ENCODE peak calls at places on chromosomes 4 and X, in eight cellular contexts. M is upper lobe of left lung; J is NT2/D1; K is CD8-positive, alpha-beta memory T cell; U is mesenchymal stem cell; I is body of pancreas; F is lung; W is OCI-LY7. S is an unnamed sample. For H3K4me1, the result is how much of the 10 kb centered on the place peaks cover.

GRCh38 chrX:124836786-124837185 is 482.9 kb upstream of the TEX13C start:
- DNase-seq in J (no peak), F (no peak), W (no peak), U (no peak), K (no peak), I (no peak), M (no peak), S (no peak)

GRCh38 chrX:46770817-46771163 is 11.9 kb upstream of the SLC9A7 start:
- DNase-seq in W (no peak), I (no peak), U (peak), J (no peak), K (no peak), F (no peak), M (no peak), S (no peak)

GRCh38 chrX:139204903-139205667 is 325.5 kb upstream of the F9 start:
- DNase-seq in M (peak), I (peak), F (no peak), J (peak), W (no peak), U (no peak), K (no peak), S (no peak)

GRCh38 chrX:27236681-27237080 is 226.5 kb downstream of the PPP4R3C start:
- DNase-seq in U (no peak), J (no peak), F (no peak), M (no peak), K (no peak), I (no peak), W (no peak), S (no peak)

GRCh38 chrX:2451456-2452316 is 49.1 kb downstream of the DHRSX start:
- DNase-seq in F (no peak), M (no peak), W (no peak), J (no peak), U (peak), I (no peak), K (no peak), S (no peak)

GRCh38 chr4:100525689-100526088 is 7.9 kb upstream of the EMCN start:
- DNase-seq in I (no peak), K (no peak), M (no peak), U (no peak), J (no peak), W (no peak), F (no peak), S (no peak)

GRCh38 chrX:50877310-50877709 is 33.2 kb upstream of the BMP15 start:
- DNase-seq in M (no peak), I (no peak), W (no peak), K (no peak), F (no peak), U (no peak), J (no peak), S (no peak)

GRCh38 chrX:13994104-13994503 is 35.6 kb downstream of the GEMIN8 start:
- DNase-seq in F (no peak), W (no peak), I (no peak), U (no peak), M (no peak), K (no peak), J (no peak), S (no peak)

GRCh38 chr4:140135529-140136021 is 18.4 kb downstream of the MAML3 start:
- DNase-seq in I (peak), K (no peak), U (peak), F (no peak), M (no peak), W (no peak), J (no peak), S (no peak)

GRCh38 chr4:114184901-114185300 is 205.5 kb upstream of the ARSJ start:
- DNase-seq in K (no peak), W (no peak), F (no peak), I (no peak), U (no peak), M (no peak), J (no peak), S (no peak)

GRCh38 chr4:4919926-4920325 is 60.5 kb downstream of the MSX1 start:
- DNase-seq in W (no peak), M (peak), I (peak), K (no peak), J (no peak), U (no peak), F (no peak), S (no peak)

GRCh38 chr4:86909540-86909939 is 17.3 kb upstream of the C4orf36 start:
- DNase-seq in K (no peak), U (no peak), W (no peak), J (no peak), M (no peak), F (no peak), I (no peak), S (no peak)

GRCh38 chrX:14598330-14598729 is 69.0 kb downstream of the GLRA2 start:
- DNase-seq in I (no peak), M (no peak), F (no peak), J (peak), K (no peak), W (no peak), U (no peak), S (no peak)

GRCh38 chr4:158729716-158730559 is 6.7 kb upstream of the PPID start:
- DNase-seq in J (peak), U (peak), W (peak), I (peak), M (no peak), K (peak), F (peak), S (no peak)

GRCh38 chr4:158484173-158484885 is 37.4 kb upstream of the RXFP1 start:
- DNase-seq in J (no peak), M (no peak), I (no peak), U (no peak), W (no peak), K (no peak), F (no peak), S (no peak)

GRCh38 chr4:145097331-145097820 is 620 bp downstream of the ANAPC10 start:
- DNase-seq in F (no peak), J (no peak), W (peak), M (no peak), K (no peak), U (no peak), I (no peak), S (no peak)

GRCh38 chr4:145097821-145098674 is at the start of the genes ABCE1 and ANAPC10:
- DNase-seq in W (peak), M (peak), J (peak), K (peak), I (peak), U (peak), F (peak), S (peak)

GRCh38 chr4:145098675-145099037 is 545 bp downstream of the ABCE1 start:
- DNase-seq in U (peak), W (no peak), K (no peak), M (no peak), F (peak), J (no peak), I (peak), S (no peak)

GRCh38 chr4:145101091-145101490 is 3.0 kb downstream of the ABCE1 start:
- DNase-seq in K (no peak), W (no peak), U (no peak), I (no peak), M (no peak), J (no peak), F (no peak), S (no peak)

GRCh38 chr4:145099653-145100052 is 1.5 kb downstream of the ABCE1 start:
- DNase-seq in I (no peak), U (no peak), W (peak), F (no peak), J (no peak), K (no peak), M (no peak), S (no peak)
- H3K4me1 ChIP-seq in I (under half), U (under half), W (half or more), F (under half), J (under half), K (half or more), M (half or more), S (under half)

GRCh38 chr4:176780995-176781738 is 11.6 kb downstream of the VEGFC start:
- DNase-seq in M (no peak), F (no peak), U (no peak), J (no peak), W (no peak), I (no peak), K (no peak), S (no peak)
- H3K4me3 ChIP-seq in M (no peak), F (no peak), U (peak), J (no peak), W (no peak), I (no peak), K (no peak), S (no peak)

GRCh38 chr4:150234246-150234645 is 156.0 kb downstream of the DCLK2 start:
- DNase-seq in M (no peak), K (no peak), F (no peak), I (no peak), U (peak), W (no peak), J (no peak), S (no peak)

GRCh38 chr4:150237110-150237852 is 159.0 kb downstream of the DCLK2 start:
- DNase-seq in U (peak), I (no peak), M (no peak), W (no peak), F (no peak), K (no peak), J (no peak), S (no peak)

GRCh38 chr4:150236626-150237025 is 158.4 kb downstream of the DCLK2 start:
- DNase-seq in U (peak), W (no peak), F (no peak), I (no peak), J (no peak), K (no peak), M (no peak), S (no peak)

GRCh38 chr4:150235795-150236385 is 157.6 kb downstream of the DCLK2 start:
- DNase-seq in J (no peak), I (no peak), U (peak), F (no peak), K (no peak), W (no peak), M (no peak), S (no peak)

DNA sequence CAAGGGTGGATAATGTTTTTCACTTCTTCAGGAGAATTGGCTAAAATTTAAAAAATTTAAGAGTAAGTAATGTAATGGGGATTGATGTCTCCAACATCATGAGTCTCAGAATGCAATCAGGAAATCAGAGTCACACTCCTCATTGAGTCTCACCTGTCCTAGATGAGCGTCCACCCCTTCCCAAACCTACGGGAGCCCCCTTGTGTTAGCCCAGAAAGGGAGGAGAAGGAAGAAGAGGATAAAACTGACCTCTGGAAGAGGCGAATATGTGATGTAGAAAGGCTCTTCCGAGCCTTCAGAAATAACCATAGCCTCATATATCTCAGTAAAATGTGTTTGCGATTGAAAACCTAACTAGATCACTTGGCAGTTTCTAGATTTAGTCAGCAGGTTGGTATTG is 157.1 kb downstream of the DCLK2 start:
- DNase-seq in M (no peak), U (no peak), K (no peak), J (no peak), F (no peak), I (no peak), W (no peak), S (no peak)
- H3K4me1 ChIP-seq in M (under half), U (under half), K (under half), J (under half), F (under half), I (under half), W (under half), S (under half)

DNA sequence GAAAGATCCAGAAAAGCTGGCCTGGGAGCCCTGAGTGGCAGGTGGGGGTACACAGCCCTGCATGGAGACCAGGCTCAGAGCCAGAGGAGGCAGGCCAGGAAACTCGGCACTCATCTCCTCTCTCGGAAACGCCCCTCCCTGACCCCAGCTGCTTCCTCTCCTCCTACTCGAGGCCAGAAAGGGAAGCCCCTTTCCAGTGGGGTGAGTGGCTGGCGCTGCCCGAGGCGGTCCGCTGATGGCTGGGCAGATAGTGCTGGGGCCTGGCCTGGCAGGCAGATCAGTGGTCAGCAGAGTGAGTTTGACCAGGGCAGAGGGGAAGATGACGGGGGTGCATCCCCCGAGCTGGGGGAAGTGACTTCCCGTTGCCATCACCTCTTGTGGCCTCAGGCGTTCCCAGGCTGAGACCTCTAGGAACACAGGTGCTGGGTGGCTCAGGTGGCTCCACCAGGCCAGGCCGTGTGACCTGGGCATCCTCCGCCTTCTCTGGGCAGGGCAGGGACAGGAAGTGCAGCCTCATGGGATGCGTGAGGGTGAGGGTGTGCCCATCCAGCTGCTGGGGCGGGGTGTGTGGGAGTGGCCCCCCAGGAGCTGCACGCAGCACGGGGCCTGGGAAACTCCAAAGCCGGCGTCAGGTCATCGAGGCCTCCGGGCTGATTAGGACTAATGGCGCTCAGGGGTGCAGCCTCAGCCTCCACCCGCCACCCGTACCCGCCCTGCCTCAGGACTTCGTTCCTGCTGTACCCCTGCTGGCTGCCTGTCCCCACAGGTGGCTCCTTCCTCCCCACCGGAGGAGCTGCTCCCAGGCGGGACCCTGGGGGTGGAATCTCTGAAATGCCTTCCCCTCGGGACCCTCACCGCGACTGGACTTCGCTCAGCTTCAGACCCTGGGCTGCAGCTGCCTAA is 5.8 kb downstream of the SH3BP2 start:
- DNase-seq in F (peak), I (peak), U (peak), K (peak), M (peak), J (no peak), W (peak), S (no peak)
- H3K4me3 ChIP-seq in F (no peak), I (no peak), U (no peak), K (peak), M (peak), J (no peak), W (no peak), S (peak)

S was measured in esophagus squamous epithelium.